ENCODE peak calls at places on chromosomes 4 and X, in seven cellular contexts. W is ureter, E is LHCN-M2, A is natural killer cell, L is caudate nucleus, Y is NCI-H774, X is neuronal stem cell. H is an unnamed sample.

GRCh38 chr4:108788731-108789130 is 25.9 kb upstream of the ETNPPL start:
- DNase-seq in X (no peak), W (no peak), L (no peak), E (no peak), Y (no peak), A (no peak), H (no peak)

GRCh38 chrX:108415891-108416290 is 22.3 kb downstream of the COL4A6 start:
- DNase-seq in L (no peak), A (no peak), X (no peak), E (no peak), W (no peak), Y (no peak), H (no peak)

GRCh38 chr4:129515356-129515755 is 419.4 kb downstream of the C4orf33 start:
- DNase-seq in A (no peak), Y (no peak), X (no peak), W (no peak), L (no peak), E (no peak), H (no peak)

GRCh38 chr4:80229590-80229989 is 32.3 kb downstream of the PRDM8 start:
- DNase-seq in A (no peak), Y (no peak), W (no peak), E (no peak), X (no peak), L (no peak), H (no peak)

GRCh38 chr4:56127698-56128097 is 179.0 kb downstream of the CEP135 start:
- DNase-seq in X (no peak), Y (no peak), A (no peak), L (no peak), E (no peak), W (no peak), H (no peak)

GRCh38 chr4:52984469-52984868 is 122.4 kb downstream of the RASL11B start:
- DNase-seq in X (no peak), Y (no peak), W (no peak), A (no peak), E (no peak), L (no peak), H (peak)

GRCh38 chr4:169485791-169486742 is 126.3 kb downstream of the NEK1 start:
- DNase-seq in Y (peak), E (peak), L (peak), A (no peak), W (no peak), X (peak), H (peak)

GRCh38 chr4:48138936-48139335 is 4.9 kb upstream of the TXK start:
- DNase-seq in A (no peak), W (no peak), L (no peak), X (no peak), E (no peak), Y (no peak), H (no peak)

GRCh38 chr4:169031392-169031791 is 21.3 kb upstream of the CBR4 start:
- DNase-seq in L (no peak), X (no peak), W (no peak), E (no peak), Y (no peak), A (no peak), H (no peak)

GRCh38 chr4:168666531-168666930 is 169.7 kb downstream of the PALLD start:
- DNase-seq in W (no peak), X (no peak), Y (no peak), A (no peak), L (no peak), E (peak), H (peak)

GRCh38 chrX:37060999-37061398 is 52.8 kb downstream of the FAM47C start:
- DNase-seq in Y (no peak), A (no peak), L (no peak), E (peak), X (peak), W (no peak), H (peak)

GRCh38 chr4:3285558-3286334 is 7.1 kb upstream of the RGS12 start:
- DNase-seq in E (no peak), W (peak), X (no peak), L (no peak), A (no peak), Y (no peak), H (no peak)

GRCh38 chrX:145881175-145881867 is 63.7 kb downstream of the SLITRK2 start:
- DNase-seq in X (no peak), W (no peak), E (no peak), Y (no peak), L (no peak), A (no peak), H (peak)

GRCh38 chr4:98484031-98484430 is 174.4 kb downstream of the TSPAN5 start:
- DNase-seq in W (no peak), A (no peak), X (no peak), L (no peak), Y (no peak), E (no peak), H (peak)

GRCh38 chr4:173575482-173576152 is 45.6 kb upstream of the HAND2 start:
- DNase-seq in L (no peak), W (no peak), Y (no peak), X (no peak), A (no peak), E (no peak), H (no peak)

GRCh38 chr4:185838514-185839203 is 26.7 kb upstream of the SORBS2 start:
- DNase-seq in X (no peak), W (no peak), E (peak), Y (no peak), L (no peak), A (no peak), H (no peak)

GRCh38 chrX:69361286-69361926 is 142.7 kb upstream of the NALF2 start:
- DNase-seq in Y (no peak), L (no peak), A (no peak), W (no peak), E (peak), X (no peak), H (no peak)

GRCh38 chr4:76147454-76148141 is 599 bp downstream of the NUP54 start:
- DNase-seq in Y (peak), L (no peak), A (no peak), E (peak), X (peak), W (peak), H (peak)

GRCh38 chrX:68588653-68589371 is 58.7 kb upstream of the STARD8 start:
- DNase-seq in X (no peak), W (no peak), Y (no peak), E (no peak), L (no peak), A (no peak), H (no peak)

GRCh38 chr4:106854970-106855369 is 181.1 kb downstream of the DKK2 start:
- DNase-seq in W (no peak), L (no peak), E (no peak), Y (no peak), X (no peak), A (no peak), H (no peak)

GRCh38 chr4:15809058-15809457 is 30.9 kb downstream of the CD38 start:
- DNase-seq in W (no peak), Y (no peak), X (no peak), A (no peak), L (no peak), E (no peak), H (no peak)

GRCh38 chrX:49273181-49273727 is 3.7 kb downstream of the PPP1R3F start:
- DNase-seq in Y (no peak), L (no peak), E (no peak), A (no peak), W (no peak), X (no peak), H (no peak)

GRCh38 chr4:89988268-89988667 is 93.6 kb downstream of the MMRN1 start:
- DNase-seq in Y (no peak), E (no peak), A (no peak), L (no peak), X (no peak), W (no peak), H (no peak)

GRCh38 chr4:98516042-98516440 is 142.4 kb downstream of the TSPAN5 start:
- DNase-seq in Y (no peak), A (no peak), W (no peak), E (peak), L (no peak), X (no peak), H (peak)

GRCh38 chr4:71151054-71151453 is 157.6 kb downstream of the DCK start:
- DNase-seq in Y (no peak), L (no peak), X (no peak), A (no peak), E (no peak), W (no peak), H (no peak)

GRCh38 chr4:169810325-169811323 is 52.9 kb upstream of the HPF1 start:
- DNase-seq in Y (peak), E (peak), L (no peak), W (peak), A (no peak), X (peak), H (peak)

GRCh38 chr4:6767341-6767724 is 15.2 kb upstream of the KIAA0232 start:
- DNase-seq in A (no peak), L (no peak), W (no peak), Y (no peak), X (no peak), E (no peak), H (no peak)

GRCh38 chr4:142519342-142519741 is 326.8 kb downstream of the INPP4B start:
- DNase-seq in A (no peak), W (no peak), Y (no peak), E (no peak), X (no peak), L (no peak), H (no peak)

GRCh38 chrX:30819080-30819479 is 70.0 kb downstream of the TAB3 start:
- DNase-seq in A (no peak), W (no peak), X (no peak), Y (no peak), E (no peak), L (no peak), H (no peak)

GRCh38 chr4:118124977-118125376 is 90.7 kb downstream of the NDST3 start:
- DNase-seq in L (no peak), W (no peak), E (no peak), Y (no peak), A (no peak), X (no peak), H (no peak)

GRCh38 chr4:76781698-76782595 is 116.0 kb downstream of the SOWAHB start:
- DNase-seq in W (peak), Y (no peak), X (no peak), E (peak), A (no peak), L (no peak), H (peak)

GRCh38 chr4:139501531-139502311 is 47.8 kb downstream of the RAB33B start:
- DNase-seq in E (no peak), A (no peak), X (no peak), L (no peak), W (no peak), Y (no peak), H (no peak)

H was measured in Caki2.